ENCODE peak calls at places on chromosomes 2 and 18, in five cellular contexts. C, Z, Y, G and R are unnamed samples.

GRCh38 chr2:147236601-147237000 is 608.2 kb upstream of the ACVR2A start:
- DNase-seq in C (no peak), Z (no peak), Y (no peak), G (no peak), R (no peak)

GRCh38 chr18:50678651-50679415 is 118.9 kb downstream of the MAPK4 start:
- DNase-seq in C (no peak), Z (no peak), Y (no peak), G (no peak), R (no peak)

GRCh38 chr18:51039138-51040112 is 9.4 kb downstream of the SMAD4 start:
- DNase-seq in C (no peak), Z (no peak), Y (no peak), G (peak; percentile 9), R (peak; percentile 14)

GRCh38 chr2:83103602-83104001 is 1355.5 kb downstream of the SUCLG1 start:
- DNase-seq in C (no peak), Z (no peak), Y (no peak), G (no peak), R (no peak)

GRCh38 chr2:33137331-33137730 is 190.6 kb downstream of the LTBP1 start:
- DNase-seq in C (no peak), Z (no peak), Y (no peak), G (no peak), R (no peak)

GRCh38 chr2:176553685-176554106 is 284.5 kb downstream of the MTX2 start:
- DNase-seq in C (no peak), Z (peak; percentile 42), Y (no peak), G (no peak), R (peak; percentile 5)

GRCh38 chr2:64482765-64483504 is 29.0 kb downstream of the LGALSL start:
- DNase-seq in C (no peak), Z (no peak), Y (no peak), G (no peak), R (peak; percentile 12)

GRCh38 chr18:27808678-27809077 is 368.3 kb downstream of the CDH2 start:
- DNase-seq in C (no peak), Z (no peak), Y (no peak), G (no peak), R (no peak)

GRCh38 chr18:56637897-56638231 is 528 bp downstream of the TXNL1 start:
- DNase-seq in C (no peak), Z (no peak), Y (no peak), G (peak; percentile 12), R (peak; percentile 75)

GRCh38 chr2:120401275-120402069 is 55.5 kb downstream of the INHBB start:
- DNase-seq in C (no peak), Z (no peak), Y (no peak), G (no peak), R (no peak)

GRCh38 chr2:118473241-118473640 is 374.2 kb downstream of the EN1 start:
- DNase-seq in C (no peak), Z (no peak), Y (no peak), G (no peak), R (no peak)

GRCh38 chr2:107036293-107036692 is 150.3 kb upstream of the ST6GAL2 start:
- DNase-seq in C (no peak), Z (no peak), Y (no peak), G (no peak), R (no peak)

GRCh38 chr18:7926526-7926925 is 359.4 kb downstream of the PTPRM start:
- DNase-seq in C (peak; percentile 53), Z (no peak), Y (no peak), G (peak; percentile 13), R (no peak)

GRCh38 chr2:207482630-207483029 is 47.1 kb upstream of the CREB1 start:
- DNase-seq in C (no peak), Z (no peak), Y (no peak), G (no peak), R (no peak)

GRCh38 chr2:27237341-27237945 is 20.3 kb downstream of the CAD start:
- DNase-seq in C (no peak), Z (no peak), Y (no peak), G (no peak), R (no peak)

GRCh38 chr18:70650878-70651277 is 362.0 kb downstream of the SOCS6 start:
- DNase-seq in C (no peak), Z (no peak), Y (no peak), G (no peak), R (no peak)

GRCh38 chr18:45324489-45325111 is 290.7 kb upstream of the SLC14A2 start:
- DNase-seq in C (no peak), Z (peak; percentile 57), Y (no peak), G (no peak), R (no peak)

GRCh38 chr2:9779572-9780264 is 63.6 kb upstream of the TAF1B start:
- DNase-seq in C (no peak), Z (no peak), Y (no peak), G (no peak), R (no peak)

GRCh38 chr18:43078485-43079092 is 36.9 kb downstream of the RIT2 start:
- DNase-seq in C (no peak), Z (no peak), Y (no peak), G (no peak), R (no peak)

GRCh38 chr2:57373530-57373929 is 673.1 kb upstream of the VRK2 start:
- DNase-seq in C (no peak), Z (no peak), Y (no peak), G (no peak), R (no peak)

GRCh38 chr2:233643128-233643527 is 6.9 kb downstream of the UGT1A10 start:
- DNase-seq in C (peak; percentile 36), Z (no peak), Y (no peak), G (no peak), R (peak; percentile 13)

GRCh38 chr18:76943542-76944339 is 121.4 kb downstream of the ZNF236 start:
- DNase-seq in C (no peak), Z (no peak), Y (no peak), G (no peak), R (no peak)

GRCh38 chr2:227822416-227823003 is 8.9 kb downstream of the CCL20 start:
- DNase-seq in C (peak; percentile 21), Z (no peak), Y (no peak), G (no peak), R (no peak)

GRCh38 chr18:43875496-43875895 is 598.2 kb upstream of the SYT4 start:
- DNase-seq in C (no peak), Z (no peak), Y (no peak), G (no peak), R (no peak)

GRCh38 chr2:68931149-68931711 is 21.5 kb downstream of the GKN2 start:
- DNase-seq in C (no peak), Z (no peak), Y (no peak), G (no peak), R (no peak)

GRCh38 chr2:68921646-68922045 is 31.0 kb downstream of the GKN2 start:
- DNase-seq in C (no peak), Z (no peak), Y (no peak), G (no peak), R (no peak)

GRCh38 chr2:68926782-68927181 is 25.9 kb downstream of the GKN2 start:
- DNase-seq in C (no peak), Z (no peak), Y (no peak), G (no peak), R (no peak)

GRCh38 chr2:68920481-68921170 is 32.1 kb downstream of the GKN2 start:
- DNase-seq in C (peak; percentile 31), Z (no peak), Y (no peak), G (no peak), R (no peak)

DNA sequence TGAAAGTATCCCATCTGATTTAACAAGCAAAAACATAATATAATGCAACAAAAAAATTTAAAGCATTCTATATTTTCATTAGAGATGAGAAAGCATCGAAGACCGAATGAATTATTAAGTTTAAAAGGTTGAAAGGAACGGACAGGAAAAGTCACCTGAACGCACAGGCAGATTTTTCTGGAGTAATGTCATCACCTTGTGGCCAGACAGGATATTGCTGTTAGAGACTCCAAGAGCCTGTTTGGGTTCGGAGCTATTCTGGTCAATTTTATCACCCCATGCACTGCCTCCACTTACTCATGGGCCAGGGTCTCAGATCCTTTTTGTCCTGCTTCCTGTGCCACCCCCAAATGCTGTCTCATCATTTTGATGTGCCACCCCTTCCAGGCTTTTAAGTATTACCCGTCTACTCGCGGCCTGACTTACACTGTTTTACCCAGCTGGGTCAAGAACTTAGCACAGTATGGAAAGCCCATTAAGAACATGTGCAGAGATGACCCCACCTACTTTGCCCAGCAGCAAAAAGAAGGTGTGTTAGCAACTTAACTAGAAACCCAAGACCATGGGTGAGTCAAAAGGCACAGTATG is 27.3 kb downstream of the GKN2 start:
- DNase-seq in C (peak; percentile 55), Z (no peak), Y (peak; percentile 12), G (peak; percentile 61), R (peak; percentile 68)
- TF ChIP-seq POLR2A in C (no peak), Z (no peak), Y (no peak), G (no peak), R (no peak)

GRCh38 chr2:37156857-37157714 is at the start of gene EIF2AK2:
- DNase-seq in C (peak; percentile 84), Z (peak; percentile 60), Y (no peak), G (peak; percentile 83), R (peak; percentile 90)
- TF ChIP-seq POLR2A in C (peak; percentile 75), Z (no peak), Y (peak; percentile 87), G (peak; percentile 49), R (no peak)

GRCh38 chr2:66433945-66434678 is 813 bp upstream of the MEIS1 start:
- DNase-seq in C (peak; percentile 33), Z (no peak), Y (no peak), G (peak; percentile 42), R (peak; percentile 58)
- TF ChIP-seq POLR2A in C (no peak), Z (no peak), Y (no peak), G (no peak), R (no peak)

GRCh38 chr2:240567872-240568677 is at the start of gene RNPEPL1:
- DNase-seq in C (no peak), Z (peak; percentile 13), Y (no peak), G (peak; percentile 56), R (peak; percentile 76)
- TF ChIP-seq POLR2A in C (no peak), Z (no peak), Y (no peak), G (peak; percentile 29), R (peak; percentile 30)

GRCh38 chr18:60232541-60232940 is 140.0 kb downstream of the MC4R start:
- DNase-seq in C (no peak), Z (no peak), Y (no peak), G (no peak), R (no peak)
- TF ChIP-seq POLR2A in C (no peak), Z (no peak), Y (no peak), G (no peak), R (no peak)

GRCh38 chr2:60483400-60483799 is 70.1 kb downstream of the BCL11A start:
- DNase-seq in C (no peak), Z (no peak), Y (no peak), G (no peak), R (no peak)
- TF ChIP-seq POLR2A in C (no peak), Z (no peak), Y (no peak), G (no peak), R (no peak)

GRCh38 chr2:151359768-151360167 is 2.4 kb downstream of the TNFAIP6 start:
- DNase-seq in C (no peak), Z (no peak), Y (no peak), G (no peak), R (no peak)

GRCh38 chr2:151354807-151355206 is 2.6 kb upstream of the TNFAIP6 start:
- DNase-seq in C (no peak), Z (no peak), Y (no peak), G (no peak), R (no peak)

GRCh38 chr2:151361674-151362380 is 4.4 kb downstream of the TNFAIP6 start:
- DNase-seq in C (no peak), Z (no peak), Y (no peak), G (no peak), R (no peak)

DNA sequence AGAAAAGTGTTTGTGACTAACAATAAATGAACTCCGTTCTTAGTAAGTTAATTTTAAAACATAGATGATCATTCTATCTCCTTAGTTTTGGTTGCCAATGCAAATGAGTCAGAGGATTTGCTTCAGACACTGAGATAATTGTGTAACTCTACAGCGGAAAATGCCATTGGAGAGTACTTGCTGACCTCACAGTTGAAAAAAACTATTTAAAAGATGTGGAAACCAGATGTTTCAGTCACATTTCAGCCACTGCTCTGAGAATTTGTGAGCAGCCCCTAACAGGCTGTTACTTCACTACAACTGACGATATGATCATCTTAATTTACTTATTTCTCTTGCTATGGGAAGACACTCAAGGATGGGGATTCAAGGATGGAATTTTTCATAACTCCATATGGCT is at the start of gene TNFAIP6:
- DNase-seq in C (no peak), Z (no peak), Y (no peak), G (no peak), R (no peak)
- TF ChIP-seq POLR2A in C (no peak), Z (peak; percentile 70), Y (no peak), G (no peak), R (no peak)